ENCODE peak calls at places on chromosomes 13 and 19, in seven cellular contexts. T is Peyer's patch; P is activated CD4-positive, CD25-positive, alpha-beta regulatory T cell treated with anti-CD3 and anti-CD28 coated beads, Interleukin-2, amount 50 U/mL, for 16 hours; M is PC-9; K is A549; H is NCI-H345; J is mucosa of gallbladder. Y is an unnamed sample.

GRCh38 chr13:110561335-110562033 is at the start of gene RAB20:
- DNase-seq in T (peak; percentile 93), P (no peak), M (peak; percentile 73), K (peak; percentile 45), H (peak; percentile 56), J (peak; percentile 91), Y (peak; percentile 33)

GRCh38 chr13:48603375-48603774 is 50.4 kb upstream of the CYSLTR2 start:
- DNase-seq in T (no peak), P (no peak), M (no peak), K (no peak), H (no peak), J (no peak), Y (no peak)

GRCh38 chr19:10784257-10784656 is 51.8 kb downstream of the TMED1 start:
- DNase-seq in T (no peak), P (no peak), M (no peak), K (no peak), H (no peak), J (no peak), Y (no peak)

GRCh38 chr13:44543424-44543823 is 32.7 kb downstream of the TSC22D1 start:
- DNase-seq in T (no peak), P (no peak), M (no peak), K (no peak), H (no peak), J (no peak), Y (no peak)

GRCh38 chr19:371501-372160 is 27.0 kb upstream of the MIER2 start:
- DNase-seq in T (peak; percentile 23), P (no peak), M (no peak), K (no peak), H (no peak), J (no peak), Y (no peak)

GRCh38 chr19:6963937-6964336 is 57.3 kb downstream of the MBD3L2B start:
- DNase-seq in T (no peak), P (no peak), M (no peak), K (no peak), H (no peak), J (no peak), Y (peak; percentile 6)

GRCh38 chr19:7562646-7563393 is 27.3 kb downstream of the PNPLA6 start:
- DNase-seq in T (no peak), P (no peak), M (no peak), K (no peak), H (no peak), J (no peak), Y (no peak)

GRCh38 chr19:40603071-40603718 is 2.0 kb downstream of the LTBP4 start:
- DNase-seq in T (no peak), P (no peak), M (no peak), K (no peak), H (no peak), J (no peak), Y (no peak)

GRCh38 chr13:99313473-99313872 is 6.3 kb upstream of the GPR183 start:
- DNase-seq in T (no peak), P (no peak), M (no peak), K (no peak), H (no peak), J (no peak), Y (no peak)

Y was measured in activated T-helper 1 cell treated with Interleukin-2 at 50 U/mL for 16 hours.